ENCODE peak calls at places on chromosomes 16 and 17, in four cellular contexts. X is tibial nerve, V is HepG2, C is suprapubic skin. M is an unnamed sample.

GRCh38 chr16:67959520-67959919 is 8.9 kb downstream of the SLC12A4 start:
- DNase-seq in X (peak; percentile 47), V (no peak), C (no peak), M (peak; percentile 43)

GRCh38 chr17:35342207-35342744 is 31.1 kb downstream of the SLFN11 start:
- DNase-seq in X (no peak), V (no peak), C (no peak), M (no peak)

GRCh38 chr17:68822752-68823289 is 132.4 kb downstream of the ABCA8 start:
- DNase-seq in X (no peak), V (no peak), C (no peak), M (no peak)

GRCh38 chr16:4828567-4829320 is 18.3 kb downstream of the GLYR1 start:
- DNase-seq in X (no peak), V (no peak), C (no peak), M (no peak)

GRCh38 chr16:71709231-71709781 is 15.2 kb downstream of the PHLPP2 start:
- DNase-seq in X (no peak), V (no peak), C (no peak), M (no peak)

GRCh38 chr16:48687421-48688038 is 77.5 kb upstream of the N4BP1 start:
- DNase-seq in X (peak; percentile 10), V (peak; percentile 84), C (no peak), M (peak; percentile 52)

GRCh38 chr16:70682239-70683145 is 3.4 kb downstream of the MTSS2 start:
- DNase-seq in X (no peak), V (peak; percentile 69), C (no peak), M (no peak)

GRCh38 chr17:80297996-80298560 is 37.4 kb downstream of the RNF213 start:
- DNase-seq in X (no peak), V (no peak), C (no peak), M (no peak)

GRCh38 chr17:61318684-61319098 is 81.0 kb upstream of the TBX2 start:
- DNase-seq in X (no peak), V (peak; percentile 42), C (no peak), M (no peak)

DNA sequence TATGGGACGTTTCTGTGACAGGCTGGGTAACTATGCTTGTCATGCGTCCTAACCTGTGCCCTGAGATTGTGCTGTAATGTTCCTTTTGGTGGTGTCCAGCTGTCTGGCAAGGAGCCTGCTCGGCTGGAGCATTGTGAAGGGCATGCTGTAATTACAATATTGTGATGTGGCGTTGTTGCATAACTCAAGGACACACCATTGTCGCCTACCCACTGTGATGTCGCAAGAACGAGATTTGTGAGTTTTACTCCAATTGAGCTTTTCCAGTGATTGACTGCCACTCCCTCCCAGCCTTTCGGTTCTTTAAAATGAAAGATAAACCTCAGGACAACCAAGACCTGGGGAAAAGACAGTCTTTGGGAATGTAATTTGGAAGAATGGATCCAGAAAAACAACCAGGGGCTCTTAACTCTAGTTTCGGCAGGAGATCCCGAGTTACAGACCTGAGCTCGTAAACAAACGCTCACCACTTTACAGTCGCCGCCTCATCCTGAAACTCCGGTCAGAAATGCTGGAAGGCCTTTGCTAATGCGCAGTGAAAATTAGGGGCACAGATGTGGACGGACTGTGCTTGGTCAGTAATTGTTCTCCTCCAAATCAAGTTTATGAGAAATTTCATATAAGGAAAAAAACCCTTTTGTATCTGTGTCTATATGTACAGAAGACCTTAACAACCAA is 1.3 kb downstream of the ZNF750 start:
- DNase-seq in X (peak; percentile 19), V (peak; percentile 88), C (no peak), M (peak; percentile 37)
- TF ChIP-seq EP300 in X (peak; percentile 42), V (peak; percentile 87), C (no peak), M (no peak)

GRCh38 chr16:86538196-86538780 is 16.7 kb downstream of the MTHFSD start:
- DNase-seq in X (no peak), V (no peak), C (no peak), M (no peak)

GRCh38 chr16:86534779-86535605 is 20.0 kb downstream of the MTHFSD start:
- DNase-seq in X (no peak), V (no peak), C (no peak), M (no peak)

GRCh38 chr16:86540894-86541293 is 14.1 kb downstream of the MTHFSD start:
- DNase-seq in X (no peak), V (no peak), C (no peak), M (no peak)

GRCh38 chr16:86536621-86537020 is 18.4 kb downstream of the MTHFSD start:
- DNase-seq in X (no peak), V (no peak), C (no peak), M (no peak)

DNA sequence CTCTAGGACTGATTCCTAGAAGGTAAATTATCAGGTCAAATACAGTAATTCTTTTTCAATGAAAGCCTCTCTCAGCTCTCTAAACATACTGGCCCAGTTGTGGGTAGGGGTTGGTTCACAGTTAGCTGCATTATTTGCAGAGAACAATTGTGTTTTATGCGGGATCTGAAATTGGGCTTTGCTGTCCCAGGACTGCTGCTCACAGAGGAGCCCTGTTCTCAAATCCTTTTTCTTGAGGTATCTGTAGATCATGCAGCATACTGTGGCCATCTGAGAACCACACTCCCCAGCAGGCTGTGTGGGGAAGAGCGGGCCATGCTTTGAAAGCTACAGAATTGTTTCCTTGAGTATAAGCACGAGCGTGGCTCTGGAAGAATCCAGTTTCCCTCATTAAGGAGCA is 17.5 kb downstream of the MTHFSD start:
- DNase-seq in X (no peak), V (no peak), C (no peak), M (no peak)
- H3K27me3 ChIP-seq in X (no peaks in the 10 kb centered on the region), V (no peaks in the 10 kb centered on the region), C (no peaks in the 10 kb centered on the region), M (no peaks in the 10 kb centered on the region)

GRCh38 chr16:643050-643368 is 1.4 kb downstream of the MCRIP2 start:
- DNase-seq in X (no peak), V (no peak), C (no peak), M (no peak)

GRCh38 chr16:638836-639235 is 2.7 kb upstream of the METTL26 start:
- DNase-seq in X (no peak), V (no peak), C (no peak), M (peak; percentile 19)

GRCh38 chr16:642189-643049 is 791 bp downstream of the MCRIP2 start:
- DNase-seq in X (no peak), V (peak; percentile 60), C (no peak), M (peak; percentile 85)

GRCh38 chr16:640614-641013 is 1.0 kb upstream of the MCRIP2 start:
- DNase-seq in X (no peak), V (no peak), C (no peak), M (no peak)

GRCh38 chr16:641326-642188 is at the start of gene MCRIP2:
- DNase-seq in X (peak; percentile 59), V (peak; percentile 76), C (no peak), M (peak; percentile 88)
- TF ChIP-seq POLR2A in X (peak; percentile 36), V (peak; percentile 52), C (peak; percentile 2), M (no peak)

GRCh38 chr16:626174-626765 is 4.5 kb upstream of the WFIKKN1 start:
- DNase-seq in X (no peak), V (no peak), C (peak; percentile 77), M (no peak)

GRCh38 chr16:627458-628239 is 3.1 kb upstream of the WFIKKN1 start:
- DNase-seq in X (no peak), V (no peak), C (peak; percentile 82), M (peak; percentile 70)

GRCh38 chr16:628321-629061 is 2.3 kb upstream of the WFIKKN1 start:
- DNase-seq in X (no peak), V (no peak), C (no peak), M (no peak)

GRCh38 chr16:625402-626173 is 5.2 kb upstream of the WFIKKN1 start:
- DNase-seq in X (no peak), V (no peak), C (peak; percentile 80), M (no peak)

DNA sequence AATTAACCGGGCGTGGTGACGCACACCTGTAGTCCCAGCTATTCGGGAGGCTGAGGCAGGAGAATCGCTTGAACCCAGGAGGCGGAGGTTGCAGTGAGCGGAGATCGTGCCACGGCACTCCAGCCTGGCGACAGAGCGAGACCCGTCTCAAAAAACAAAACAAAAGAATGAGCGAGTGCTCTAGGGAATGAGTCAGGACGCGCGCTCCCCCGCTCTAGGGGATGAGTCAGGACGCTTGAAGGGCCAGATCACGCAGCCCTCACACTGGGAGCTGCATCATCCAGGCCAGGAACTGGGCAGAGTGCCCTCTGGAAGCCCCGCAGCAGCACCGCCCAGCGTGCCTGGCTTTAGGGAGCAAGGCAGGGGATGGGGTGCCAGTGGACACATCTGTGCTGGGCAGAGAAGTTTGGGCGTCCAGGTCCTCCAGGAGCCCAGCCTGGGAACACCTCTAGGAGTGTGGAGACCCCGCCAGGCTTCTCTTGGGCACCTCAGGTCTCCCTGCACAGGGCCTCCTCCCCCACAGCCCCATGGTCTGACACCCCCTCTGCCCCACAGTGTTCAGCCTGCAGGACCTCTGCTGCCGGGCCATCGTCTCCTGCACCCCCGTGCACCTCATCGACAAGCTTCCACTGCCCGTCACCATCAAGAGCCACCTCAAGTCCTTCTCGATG is 3.9 kb upstream of the WFIKKN1 start:
- DNase-seq in X (no peak), V (no peak), C (peak; percentile 80), M (peak; percentile 89)
- TF ChIP-seq EP300 in X (no peak), V (no peak), C (no peak), M (no peak)

GRCh38 chr17:7110617-7111306 is 3.9 kb downstream of the ASGR2 start:
- DNase-seq in X (no peak), V (no peak), C (no peak), M (no peak)

GRCh38 chr17:7114241-7114874 is at the start of gene ASGR2:
- DNase-seq in X (no peak), V (peak; percentile 98), C (no peak), M (no peak)

GRCh38 chr17:7113273-7114071 is 1.1 kb downstream of the ASGR2 start:
- DNase-seq in X (no peak), V (peak; percentile 15), C (no peak), M (no peak)

GRCh38 chr17:7111784-7112526 is 2.7 kb downstream of the ASGR2 start:
- DNase-seq in X (no peak), V (peak; percentile 23), C (no peak), M (no peak)

DNA sequence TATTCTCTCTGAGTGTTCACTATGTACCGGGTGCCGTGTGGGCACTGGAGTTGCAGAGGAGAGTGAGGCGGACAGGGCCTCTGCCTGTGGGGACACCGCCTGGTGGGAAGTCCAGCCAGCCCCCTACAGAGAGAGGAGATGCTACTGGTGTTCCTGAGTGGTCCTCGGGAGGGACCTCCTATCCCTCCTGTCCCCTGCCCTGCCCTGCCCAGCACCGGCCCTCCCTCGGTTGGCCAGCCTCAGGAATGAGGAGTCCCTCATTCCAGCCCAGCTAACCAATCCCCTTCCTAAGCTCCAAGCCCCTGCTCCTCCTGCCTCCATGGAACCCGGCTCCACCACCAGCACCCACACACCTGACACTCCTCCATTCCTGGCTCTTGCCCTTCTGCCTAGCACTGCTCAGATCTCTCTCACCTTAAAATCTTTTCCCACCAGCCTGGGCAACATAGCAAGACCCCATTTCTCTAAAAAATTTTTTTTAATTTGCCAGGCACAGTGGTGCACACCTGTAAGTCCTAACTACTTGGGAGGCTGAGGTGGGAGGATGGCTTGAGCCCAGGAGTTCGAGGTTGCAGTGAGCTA is 2.0 kb downstream of the ASGR2 start:
- DNase-seq in X (no peak), V (peak; percentile 35), C (no peak), M (no peak)
- H3K27me3 ChIP-seq in X (peaks cover 11% of the 10 kb centered on the region), V (peaks cover 5% of the 10 kb centered on the region), C (peaks cover 20% of the 10 kb centered on the region), M (no peaks in the 10 kb centered on the region)

M was measured in ovary.